ENCODE peak calls at places on chromosomes 5 and 9, in five cellular contexts. R, G, S, X and J are unnamed samples.

GRCh38 chr5:116763987-116764866 is 189.6 kb upstream of the SEMA6A start:
- DNase-seq in R (no peak), G (no peak), S (no peak), X (no peak), J (no peak)

GRCh38 chr9:12464910-12465512 is 228.2 kb upstream of the TYRP1 start:
- DNase-seq in R (peak), G (peak), S (no peak), X (no peak), J (no peak)

GRCh38 chr5:135331612-135332011 is 67.4 kb downstream of the MACROH2A1 start:
- DNase-seq in R (no peak), G (no peak), S (no peak), X (no peak), J (no peak)

GRCh38 chr5:149827086-149827485 is 97.0 kb downstream of the PPARGC1B start:
- DNase-seq in R (no peak), G (no peak), S (no peak), X (no peak), J (no peak)

GRCh38 chr5:180898621-180899246 is at the start of gene BTNL8:
- DNase-seq in R (no peak), G (no peak), S (no peak), X (no peak), J (no peak)

GRCh38 chr9:73892371-73892770 is 604.8 kb upstream of the RORB start:
- DNase-seq in R (no peak), G (no peak), S (no peak), X (no peak), J (no peak)

GRCh38 chr5:36442352-36442751 is 140.7 kb upstream of the RANBP3L start:
- DNase-seq in R (no peak), G (no peak), S (no peak), X (peak), J (no peak)

GRCh38 chr9:108290839-108291585 is 564.8 kb downstream of the ACTL7B start:
- DNase-seq in R (peak), G (no peak), S (no peak), X (no peak), J (no peak)

GRCh38 chr9:27019589-27019988 is 14.1 kb upstream of the LRRC19 start:
- DNase-seq in R (peak), G (no peak), S (no peak), X (no peak), J (no peak)

GRCh38 chr9:90830977-90831376 is 29.4 kb downstream of the SYK start:
- DNase-seq in R (no peak), G (no peak), S (no peak), X (no peak), J (no peak)

GRCh38 chr9:81776834-81777233 is 87.5 kb upstream of the TLE1 start:
- DNase-seq in R (no peak), G (no peak), S (no peak), X (no peak), J (peak)

GRCh38 chr9:6024035-6024554 is 8.7 kb upstream of the RANBP6 start:
- DNase-seq in R (peak), G (peak), S (no peak), X (no peak), J (no peak)

GRCh38 chr5:1727571-1727970 is 72.1 kb downstream of the MRPL36 start:
- DNase-seq in R (no peak), G (no peak), S (no peak), X (no peak), J (no peak)

GRCh38 chr5:147857302-147858129 is 21.0 kb upstream of the SCGB3A2 start:
- DNase-seq in R (peak), G (peak), S (peak), X (peak), J (peak)